ENCODE peak calls at places on chromosome 9, in ten cellular contexts. D is body of pancreas, W is mammary epithelial cell, Z is mesendoderm, Q is small intestine, J is heart left ventricle, R is uterus, C is dorsolateral prefrontal cortex, V is IMR-90, G is GM23248. E is an unnamed sample.

GRCh38 chr9:113409481-113409880 is 994 bp downstream of the POLE3 start:
- DNase-seq in D (no peak), W (no peak), Z (no peak), Q (no peak), J (no peak), R (no peak), C (no peak), V (no peak), G (peak; percentile 44), E (no peak)

GRCh38 chr9:5529683-5530221 is 19.4 kb downstream of the PDCD1LG2 start:
- DNase-seq in D (no peak), W (no peak), Z (peak; percentile 71), Q (no peak), J (no peak), R (no peak), C (no peak), V (peak; percentile 74), G (no peak), E (no peak)

GRCh38 chr9:104009853-104010252 is 84.3 kb upstream of the SMC2 start:
- DNase-seq in D (no peak), W (peak; percentile 61), Z (no peak), Q (no peak), J (no peak), R (no peak), C (no peak), V (no peak), G (no peak), E (no peak)

GRCh38 chr9:23850242-23851023 is 24.4 kb upstream of the ELAVL2 start:
- DNase-seq in D (peak; percentile 13), W (peak; percentile 24), Z (peak; percentile 76), Q (no peak), J (peak; percentile 33), R (no peak), C (no peak), V (no peak), G (peak; percentile 1), E (no peak)

GRCh38 chr9:99896119-99896518 is 10.3 kb upstream of the STX17 start:
- DNase-seq in D (no peak), W (no peak), Z (no peak), Q (no peak), J (no peak), R (no peak), C (no peak), V (no peak), G (no peak), E (no peak)

GRCh38 chr9:81397735-81398381 is 291.5 kb downstream of the TLE1 start:
- DNase-seq in D (no peak), W (no peak), Z (no peak), Q (no peak), J (no peak), R (no peak), C (no peak), V (no peak), G (no peak), E (no peak)

GRCh38 chr9:117091529-117091928 is 323.3 kb downstream of the ASTN2 start:
- DNase-seq in D (no peak), W (no peak), Z (peak; percentile 51), Q (no peak), J (no peak), R (no peak), C (no peak), V (no peak), G (no peak), E (no peak)

GRCh38 chr9:90659626-90660364 is 17.2 kb upstream of the DIRAS2 start:
- DNase-seq in D (no peak), W (peak; percentile 85), Z (no peak), Q (no peak), J (no peak), R (no peak), C (no peak), V (peak; percentile 28), G (peak; percentile 36), E (no peak)

GRCh38 chr9:12329623-12329985 is 363.6 kb upstream of the TYRP1 start:
- DNase-seq in D (no peak), W (no peak), Z (no peak), Q (no peak), J (no peak), R (no peak), C (no peak), V (no peak), G (no peak), E (no peak)

GRCh38 chr9:89508951-89509607 is 11.2 kb upstream of the SEMA4D start:
- DNase-seq in D (no peak), W (no peak), Z (no peak), Q (no peak), J (no peak), R (no peak), C (no peak), V (no peak), G (no peak), E (no peak)
- H3K27me3 ChIP-seq in D (no peaks in the 10 kb centered on the region), W (no peaks in the 10 kb centered on the region), Z (no peaks in the 10 kb centered on the region), Q (no peaks in the 10 kb centered on the region), J (no peaks in the 10 kb centered on the region), R (no peaks in the 10 kb centered on the region), C (no peaks in the 10 kb centered on the region), V (peaks cover 24% of the 10 kb centered on the region), G (peaks cover 10% of the 10 kb centered on the region), E (no peaks in the 10 kb centered on the region)

GRCh38 chr9:131845286-131846011 is 105.6 kb upstream of the RAPGEF1 start:
- DNase-seq in D (peak; percentile 26), W (no peak), Z (no peak), Q (no peak), J (no peak), R (no peak), C (no peak), V (no peak), G (no peak), E (no peak)
- H3K27ac ChIP-seq in D (no peak overlapping the region), W (no peak overlapping the region), Z (no peak overlapping the region), Q (no peak overlapping the region), J (no peak overlapping the region), R (no peak overlapping the region), C (no peak overlapping the region), V (no peak overlapping the region), G (no peak overlapping the region), E (no peak overlapping the region)

GRCh38 chr9:14336244-14336643 is 22.3 kb upstream of the NFIB start:
- DNase-seq in D (no peak), W (no peak), Z (no peak), Q (no peak), J (no peak), R (no peak), C (no peak), V (no peak), G (no peak), E (no peak)
- H3K27me3 ChIP-seq in D (no peaks in the 10 kb centered on the region), W (peaks cover 3% of the 10 kb centered on the region), Z (no peaks in the 10 kb centered on the region), Q (peaks cover under 1% of the 10 kb centered on the region), J (no peaks in the 10 kb centered on the region), R (no peaks in the 10 kb centered on the region), C (no peaks in the 10 kb centered on the region), V (peaks cover 51% of the 10 kb centered on the region), G (peaks cover 76% of the 10 kb centered on the region), E (no peaks in the 10 kb centered on the region)

DNA sequence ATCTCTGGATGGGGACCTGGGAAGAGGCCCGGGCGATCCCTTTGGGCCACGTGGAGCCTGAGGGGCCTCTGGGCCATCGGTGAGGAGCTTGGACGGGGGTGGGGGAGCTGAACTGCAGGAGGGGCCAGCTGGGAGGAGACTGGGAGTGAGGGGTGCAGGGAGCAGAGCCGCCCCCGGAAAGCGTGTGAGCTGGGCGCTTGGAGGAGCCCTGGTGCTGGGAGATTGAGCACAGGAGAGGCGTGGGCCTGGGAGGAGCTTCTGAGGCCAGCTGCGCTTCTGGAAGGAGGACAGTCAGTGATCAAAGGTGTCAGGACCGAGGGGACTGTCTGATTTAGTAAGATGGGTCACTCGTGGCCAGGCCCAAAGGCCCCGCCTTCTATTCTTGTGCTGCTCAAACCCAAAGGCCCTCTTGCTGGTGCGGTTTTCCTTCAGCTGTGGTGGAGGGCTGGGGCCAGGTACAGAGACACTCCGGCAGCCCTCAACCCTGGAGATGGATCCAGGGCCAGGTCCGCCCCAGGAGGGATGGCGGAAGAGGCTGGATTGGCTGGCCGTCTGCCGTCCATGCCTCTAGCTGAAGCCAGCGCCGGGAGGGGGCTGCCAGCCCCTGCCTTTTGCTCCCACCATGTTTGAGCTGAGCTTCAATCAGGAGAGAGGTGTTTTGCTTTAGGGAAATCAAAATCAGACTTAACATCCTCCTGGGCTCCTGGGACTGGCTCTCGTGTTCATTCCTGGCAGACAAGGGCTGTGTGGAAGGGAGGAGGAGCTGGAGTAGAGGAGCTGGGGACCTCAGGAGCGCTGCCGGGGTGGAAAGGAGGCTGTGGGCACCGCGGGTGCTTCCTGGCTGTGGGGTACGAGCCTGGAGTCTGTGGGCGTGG is 21.6 kb downstream of the NCS1 start:
- DNase-seq in D (no peak), W (no peak), Z (no peak), Q (no peak), J (no peak), R (no peak), C (peak; percentile 85), V (no peak), G (no peak), E (no peak)
- H3K27ac ChIP-seq in D (no peak overlapping the region), W (no peak overlapping the region), Z (no peak overlapping the region), Q (no peak overlapping the region), J (no peak overlapping the region), R (peak overlapping the region; percentile 71), C (peak overlapping the region; percentile 88), V (no peak overlapping the region), G (no peak overlapping the region), E (peak overlapping the region; percentile 99)

GRCh38 chr9:26169684-26170083 is 491.4 kb upstream of the TUSC1 start:
- DNase-seq in D (no peak), W (peak; percentile 56), Z (peak; percentile 8), Q (no peak), J (no peak), R (no peak), C (no peak), V (peak; percentile 13), G (peak; percentile 50), E (no peak)
- H3K27me3 ChIP-seq in D (no peaks in the 10 kb centered on the region), W (no peaks in the 10 kb centered on the region), Z (no peaks in the 10 kb centered on the region), Q (no peaks in the 10 kb centered on the region), J (no peaks in the 10 kb centered on the region), R (no peaks in the 10 kb centered on the region), C (no peaks in the 10 kb centered on the region), V (no peaks in the 10 kb centered on the region), G (no peaks in the 10 kb centered on the region), E (no peaks in the 10 kb centered on the region)

GRCh38 chr9:129182625-129183494 is 4.8 kb upstream of the IER5L start:
- DNase-seq in D (peak; percentile 42), W (no peak), Z (peak; percentile 87), Q (peak; percentile 54), J (no peak), R (no peak), C (no peak), V (no peak), G (peak; percentile 54), E (no peak)

GRCh38 chr9:129184743-129185142 is 6.7 kb upstream of the IER5L start:
- DNase-seq in D (no peak), W (no peak), Z (no peak), Q (no peak), J (no peak), R (no peak), C (no peak), V (no peak), G (no peak), E (no peak)

GRCh38 chr9:129183495-129184308 is 5.6 kb upstream of the IER5L start:
- DNase-seq in D (no peak), W (no peak), Z (no peak), Q (peak; percentile 80), J (no peak), R (no peak), C (no peak), V (peak; percentile 21), G (peak; percentile 39), E (no peak)

GRCh38 chr9:129181246-129181645 is 3.2 kb upstream of the IER5L start:
- DNase-seq in D (no peak), W (no peak), Z (no peak), Q (no peak), J (no peak), R (no peak), C (no peak), V (no peak), G (no peak), E (no peak)

GRCh38 chr9:129182122-129182521 is 4.1 kb upstream of the IER5L start:
- DNase-seq in D (peak; percentile 48), W (no peak), Z (no peak), Q (peak; percentile 84), J (no peak), R (no peak), C (no peak), V (no peak), G (no peak), E (no peak)
- H3K27ac ChIP-seq in D (no peak overlapping the region), W (no peak overlapping the region), Z (no peak overlapping the region), Q (peak overlapping the region; percentile 2), J (no peak overlapping the region), R (no peak overlapping the region), C (no peak overlapping the region), V (no peak overlapping the region), G (no peak overlapping the region), E (no peak overlapping the region)